ENCODE peak calls at places on chromosomes 12 and 14, in five cellular contexts. I is ovary, P is A549, A is esophagus muscularis mucosa, W is H1. K is an unnamed sample.
A peak's percentile ranks its signal among the peaks of the same experiment; 100 is the strongest.

GRCh38 chr12:30994274-30994673 is 67.7 kb downstream of the TSPAN11 start:
- DNase-seq in W (no peak), A (no peak), I (no peak), P (no peak), K (no peak)

GRCh38 chr12:32089156-32089950 is 17.3 kb upstream of the BICD1 start:
- DNase-seq in A (no peak), P (no peak), I (no peak), W (no peak), K (no peak)

GRCh38 chr14:51783765-51784164 is 76.6 kb upstream of the GNG2 start:
- DNase-seq in W (no peak), I (no peak), A (no peak), P (no peak), K (no peak)

GRCh38 chr14:49940805-49941421 is 48.0 kb downstream of the ARF6 start:
- DNase-seq in I (no peak), A (no peak), P (no peak), W (no peak), K (no peak)

GRCh38 chr14:45298427-45299117 is 45.6 kb upstream of the MIS18BP1 start:
- DNase-seq in A (no peak), W (no peak), P (no peak), I (no peak), K (no peak)

GRCh38 chr14:51957950-51958349 is 31.4 kb upstream of the RTRAF start:
- DNase-seq in I (no peak), W (no peak), P (no peak), A (no peak), K (no peak)

GRCh38 chr12:123364532-123365140 is at the start of gene SBNO1:
- DNase-seq in P (peak; percentile 83), A (peak; percentile 98), I (peak; percentile 93), W (peak; percentile 60), K (peak; percentile 95)

GRCh38 chr12:40145896-40146295 is 40.0 kb upstream of the SLC2A13 start:
- DNase-seq in W (no peak), P (no peak), I (no peak), A (no peak), K (no peak)

GRCh38 chr12:28374556-28374955 is 184.3 kb downstream of the CCDC91 start:
- DNase-seq in W (no peak), I (no peak), P (no peak), A (no peak), K (no peak)

GRCh38 chr12:111412007-111412829 is 6.5 kb downstream of the SH2B3 start:
- DNase-seq in P (no peak), A (no peak), W (no peak), I (no peak), K (no peak)

GRCh38 chr14:59490756-59491155 is 6.4 kb downstream of the JKAMP start:
- DNase-seq in I (no peak), W (no peak), P (no peak), A (no peak), K (no peak)

GRCh38 chr12:47818382-47818700 is 1.4 kb downstream of the HDAC7 start:
- DNase-seq in P (no peak), W (no peak), I (no peak), A (no peak), K (no peak)

GRCh38 chr14:53509227-53509822 is 356.2 kb upstream of the DDHD1 start:
- DNase-seq in W (no peak), I (peak; percentile 64), A (no peak), P (no peak), K (no peak)

GRCh38 chr12:674272-674781 is 11.1 kb upstream of the NINJ2 start:
- DNase-seq in A (no peak), P (no peak), W (no peak), I (no peak), K (no peak)

GRCh38 chr12:109259545-109259895 is 49.6 kb downstream of the FOXN4 start:
- DNase-seq in P (no peak), I (no peak), W (no peak), A (no peak), K (no peak)

GRCh38 chr14:94521375-94522114 is 12.3 kb upstream of the SERPINA12 start:
- DNase-seq in W (no peak), P (no peak), I (no peak), A (no peak), K (no peak)

GRCh38 chr12:124954771-124955170 is 34.2 kb downstream of the DHX37 start:
- DNase-seq in A (no peak), W (no peak), I (no peak), P (no peak), K (no peak)

GRCh38 chr12:40716037-40716436 is 23.8 kb downstream of the CNTN1 start:
- DNase-seq in W (no peak), P (no peak), I (no peak), A (no peak), K (no peak)

GRCh38 chr12:91577586-91578539 is 395.2 kb upstream of the DCN start:
- DNase-seq in I (no peak), W (no peak), P (peak; percentile 40), A (no peak), K (no peak)

GRCh38 chr14:65252471-65253255 is 150.3 kb upstream of the MAX start:
- DNase-seq in P (no peak), I (no peak), W (no peak), A (no peak), K (no peak)

GRCh38 chr12:115709410-115710065 is 568.0 kb downstream of the MED13L start:
- DNase-seq in W (no peak), I (peak; percentile 56), P (no peak), A (no peak), K (no peak)

GRCh38 chr14:66070542-66071319 is 415.4 kb upstream of the CCDC196 start:
- DNase-seq in W (peak; percentile 58), A (no peak), P (peak; percentile 55), I (no peak), K (no peak)

GRCh38 chr12:23113781-23114180 is 488.8 kb downstream of the ETNK1 start:
- DNase-seq in P (no peak), I (no peak), A (no peak), W (no peak), K (no peak)

DNA sequence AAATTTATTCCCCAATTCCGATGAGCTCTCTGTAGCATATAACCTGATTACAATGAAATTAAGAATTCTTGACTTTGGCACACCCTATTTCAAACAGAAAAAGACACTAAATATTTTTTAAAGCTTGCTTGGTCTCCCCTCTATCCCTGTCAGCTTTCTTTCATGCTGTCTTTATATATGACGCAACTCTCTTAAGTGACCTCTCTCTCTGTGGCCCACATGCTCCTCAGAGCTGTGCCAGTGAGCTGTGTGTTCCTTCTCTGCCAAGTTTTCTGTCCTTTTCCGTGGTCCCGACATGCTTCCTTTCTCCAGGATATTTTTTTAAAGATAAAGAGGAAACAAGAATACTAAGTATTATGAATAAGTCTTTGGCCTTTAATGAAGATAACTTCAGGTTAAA is 484.0 kb downstream of the ETNK1 start:
- DNase-seq in A (no peak), P (no peak), W (no peak), I (no peak), K (no peak)
- TF ChIP-seq EP300 in A (no peak), P (no peak), W (no peak), I (no peak), K (no peak)

GRCh38 chr14:24070285-24071143 is 848 bp upstream of the CPNE6 start:
- DNase-seq in A (no peak), I (peak; percentile 23), W (no peak), P (no peak), K (no peak)

GRCh38 chr14:24072436-24072835 is 1.1 kb downstream of the CPNE6 start:
- DNase-seq in W (no peak), I (no peak), P (no peak), A (no peak), K (no peak)

GRCh38 chr14:24069411-24069735 is 2.0 kb upstream of the CPNE6 start:
- DNase-seq in P (no peak), A (no peak), W (no peak), I (no peak), K (no peak)

GRCh38 chr14:24071836-24072420 is 566 bp downstream of the CPNE6 start:
- DNase-seq in W (no peak), A (no peak), I (no peak), P (no peak), K (no peak)

DNA sequence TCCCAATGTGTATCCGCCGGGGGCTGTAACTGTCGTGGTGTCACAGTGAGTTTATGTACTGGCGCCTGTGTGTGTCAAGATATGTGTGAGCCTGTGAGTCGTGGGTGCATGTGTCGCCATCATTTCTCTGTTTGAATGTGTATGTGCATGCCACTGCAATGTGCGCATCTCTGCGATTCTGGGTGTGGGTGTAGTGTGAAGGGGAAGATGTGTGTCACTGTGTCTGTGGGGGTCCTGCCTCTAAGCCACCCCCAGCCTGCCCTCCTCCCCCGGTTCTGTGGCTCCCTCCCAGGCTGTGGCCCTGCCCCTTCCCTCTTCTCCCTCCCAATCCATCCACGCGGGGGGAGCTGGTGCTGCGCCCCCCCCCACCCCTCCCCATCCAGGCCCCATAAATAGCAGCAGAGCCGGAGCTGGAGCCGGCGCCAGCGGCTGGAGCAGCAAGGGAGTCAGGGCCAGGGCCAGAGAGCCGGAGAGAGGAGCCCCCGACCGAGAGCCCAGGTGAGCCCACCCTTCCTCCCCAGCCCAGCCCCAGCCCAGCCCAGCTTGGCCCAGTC is at the start of gene CPNE6:
- DNase-seq in I (peak; percentile 7), A (no peak), W (no peak), P (no peak), K (no peak)
- TF ChIP-seq EP300 in I (no peak), A (no peak), W (no peak), P (no peak), K (no peak)

GRCh38 chr12:71441836-71442566 is 2.4 kb downstream of the LGR5 start:
- DNase-seq in I (no peak), W (no peak), P (no peak), A (no peak), K (no peak)

GRCh38 chr12:71439362-71439612 is 311 bp upstream of the LGR5 start:
- DNase-seq in A (no peak), P (no peak), W (no peak), I (no peak), K (no peak)

GRCh38 chr12:71439613-71440392 is at the start of gene LGR5:
- DNase-seq in I (peak; percentile 53), A (no peak), P (no peak), W (no peak), K (no peak)

GRCh38 chr12:71441350-71441748 is 1.8 kb downstream of the LGR5 start:
- DNase-seq in A (no peak), W (no peak), P (no peak), I (no peak), K (no peak)

GRCh38 chr12:71440393-71441349 is 1.1 kb downstream of the LGR5 start:
- DNase-seq in A (no peak), W (no peak), P (no peak), I (no peak), K (no peak)
- TF ChIP-seq EP300 in A (no peak), W (no peak), P (no peak), I (no peak), K (no peak)

DNA sequence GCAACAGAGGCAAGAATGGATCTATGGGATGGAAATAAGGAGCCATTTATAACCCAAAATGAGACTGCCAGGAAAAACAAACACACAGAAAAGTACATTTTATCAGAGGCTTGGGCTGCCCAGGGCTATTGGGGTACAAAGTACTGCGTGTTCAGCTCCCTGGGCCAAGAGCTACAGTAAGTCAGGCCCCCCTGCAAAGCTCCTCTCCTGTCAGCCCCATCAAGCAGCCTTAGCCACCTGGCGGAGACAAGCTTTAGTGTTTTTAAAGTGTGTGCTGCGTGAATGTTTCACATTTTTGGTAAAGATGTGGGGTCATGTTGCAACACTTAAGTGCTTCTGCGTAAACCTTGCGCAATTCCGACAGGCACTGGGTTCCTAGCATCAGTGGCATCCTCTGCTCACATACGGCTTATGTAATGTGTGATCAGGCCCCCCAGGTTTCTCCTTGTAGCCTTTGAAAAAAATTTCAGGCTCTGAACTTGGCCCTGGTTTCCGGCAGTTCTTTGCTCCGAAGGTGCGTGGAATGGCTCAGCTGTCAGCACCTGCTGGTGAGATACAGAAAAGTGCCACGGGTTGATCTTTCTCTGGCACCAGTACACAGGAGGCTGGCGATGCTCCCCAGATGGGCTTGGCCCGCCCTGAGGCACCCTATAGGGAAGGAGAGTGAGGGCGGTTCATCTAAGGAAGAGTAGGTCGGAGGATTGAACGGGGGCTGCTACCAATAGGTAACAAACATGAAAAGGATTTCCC is 198.7 kb upstream of the EEA1 start:
- DNase-seq in I (peak; percentile 80), W (no peak), A (peak; percentile 94), P (no peak), K (no peak)
- TF ChIP-seq EP300 in I (no peak), W (no peak), A (peak; percentile 99), P (no peak), K (peak; percentile 95)